ENCODE peak calls at places on chromosomes 6 and 20, in nine cellular contexts. O, A, E, X, N, Y, Z, M and C are unnamed samples.
A peak's percentile ranks its signal among the peaks of the same experiment; 100 is the strongest.

GRCh38 chr6:57262491-57262890 is 40.4 kb upstream of the RAB23 start:
- DNase-seq in X (peak; percentile 75), M (no peak), N (no peak), Z (no peak), O (peak; percentile 52), E (no peak), Y (peak; percentile 88), A (no peak), C (no peak)

GRCh38 chr6:36373368-36374009 is 14.0 kb downstream of the ETV7 start:
- DNase-seq in Y (no peak), X (no peak), N (no peak), O (no peak), A (no peak), E (no peak), M (no peak), Z (no peak), C (no peak)

GRCh38 chr6:153032255-153032882 is 29.9 kb upstream of the MTRF1L start:
- DNase-seq in E (peak; percentile 9), A (peak; percentile 51), N (peak; percentile 37), M (no peak), X (peak; percentile 91), Y (no peak), Z (no peak), O (no peak), C (peak; percentile 45)

GRCh38 chr6:31701666-31702420 is 1.3 kb downstream of the ABHD16A start:
- DNase-seq in X (peak; percentile 49), Z (no peak), A (no peak), Y (no peak), O (peak; percentile 56), M (no peak), N (no peak), E (no peak), C (no peak)

GRCh38 chr6:131172237-131172636 is 37.0 kb downstream of the AKAP7 start:
- DNase-seq in O (no peak), M (no peak), Y (no peak), E (no peak), N (no peak), Z (no peak), X (peak; percentile 37), A (no peak), C (no peak)

GRCh38 chr20:5474646-5475550 is 158.1 kb upstream of the PROKR2 start:
- DNase-seq in N (no peak), X (peak; percentile 6), Z (no peak), A (no peak), Y (no peak), E (no peak), O (no peak), M (no peak), C (no peak)

GRCh38 chr6:67839818-67840217 is 795.3 kb upstream of the ADGRB3 start:
- DNase-seq in M (no peak), Y (no peak), E (no peak), X (no peak), A (no peak), Z (no peak), N (no peak), O (no peak), C (no peak)

GRCh38 chr6:70709826-70710225 is 42.1 kb downstream of the SMAP1 start:
- DNase-seq in Y (no peak), A (peak; percentile 28), O (no peak), M (no peak), Z (no peak), E (no peak), X (peak; percentile 68), N (peak; percentile 10), C (no peak)

GRCh38 chr6:138455746-138456392 is 43.4 kb downstream of the NHSL1 start:
- DNase-seq in Y (no peak), N (no peak), O (no peak), E (no peak), X (peak; percentile 46), M (no peak), A (no peak), Z (no peak), C (peak; percentile 52)

GRCh38 chr6:71012871-71013456 is 56.1 kb upstream of the B3GAT2 start:
- DNase-seq in X (peak; percentile 63), N (peak; percentile 21), Z (peak; percentile 57), O (peak; percentile 31), M (no peak), E (peak; percentile 76), A (peak; percentile 20), Y (no peak), C (peak; percentile 3)

GRCh38 chr6:158640519-158640918 is 4.0 kb downstream of the DYNLT1 start:
- DNase-seq in M (no peak), A (no peak), Y (peak; percentile 41), N (no peak), E (no peak), O (no peak), X (no peak), Z (no peak), C (no peak)

GRCh38 chr6:5511924-5512323 is 250.6 kb downstream of the FARS2 start:
- DNase-seq in Y (no peak), X (peak; percentile 94), Z (no peak), E (peak; percentile 50), M (no peak), A (peak; percentile 77), N (no peak), O (no peak), C (no peak)

GRCh38 chr6:105600342-105601293 is 197.7 kb upstream of the PREP start:
- DNase-seq in N (no peak), X (peak; percentile 93), Y (no peak), M (no peak), A (no peak), E (no peak), O (no peak), Z (peak; percentile 51), C (no peak)

GRCh38 chr6:56087421-56087820 is 160.0 kb downstream of the COL21A1 start:
- DNase-seq in X (peak; percentile 92), Z (no peak), N (no peak), O (no peak), E (no peak), Y (no peak), M (no peak), A (no peak), C (no peak)

GRCh38 chr6:2943564-2943955 is 27.8 kb downstream of the SERPINB6 start:
- DNase-seq in X (no peak), N (no peak), Z (no peak), E (no peak), M (peak; percentile 63), O (no peak), A (no peak), Y (no peak), C (no peak)
- H3K4me3 ChIP-seq in X (no peak overlapping the region), N (no peak overlapping the region), Z (no peak overlapping the region), E (no peak overlapping the region), M (no peak overlapping the region), O (no peak overlapping the region), A (no peak overlapping the region), Y (no peak overlapping the region), C (no peak overlapping the region)

DNA sequence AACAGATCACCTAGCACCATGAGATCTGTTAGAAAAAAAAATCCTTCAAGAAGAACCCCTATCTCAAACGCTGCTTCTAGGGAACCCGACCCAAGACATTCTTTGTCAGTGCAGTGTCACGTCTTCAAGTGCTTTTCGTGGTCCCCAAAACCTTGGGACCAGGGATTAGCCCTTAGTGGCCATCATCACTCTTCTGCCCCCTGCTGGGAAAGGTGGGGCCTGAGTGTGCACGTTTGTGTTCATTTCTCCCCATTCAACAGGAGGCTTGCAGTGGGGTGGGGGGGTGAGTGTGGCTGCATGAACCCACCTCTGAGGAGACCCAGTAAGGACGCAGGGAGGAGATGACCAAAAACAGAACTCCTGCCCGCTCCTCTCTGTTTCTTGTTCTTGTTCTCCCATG is 218.2 kb upstream of the RNF24 start:
- DNase-seq in O (no peak), N (no peak), A (no peak), X (no peak), M (no peak), Z (no peak), E (no peak), Y (no peak), C (no peak)
- TF ChIP-seq CTCF in O (no peak), N (peak; percentile 19), A (no peak), X (peak; percentile 15), M (no peak), Z (no peak), E (peak; percentile 9), Y (no peak), C (peak; percentile 45)

DNA sequence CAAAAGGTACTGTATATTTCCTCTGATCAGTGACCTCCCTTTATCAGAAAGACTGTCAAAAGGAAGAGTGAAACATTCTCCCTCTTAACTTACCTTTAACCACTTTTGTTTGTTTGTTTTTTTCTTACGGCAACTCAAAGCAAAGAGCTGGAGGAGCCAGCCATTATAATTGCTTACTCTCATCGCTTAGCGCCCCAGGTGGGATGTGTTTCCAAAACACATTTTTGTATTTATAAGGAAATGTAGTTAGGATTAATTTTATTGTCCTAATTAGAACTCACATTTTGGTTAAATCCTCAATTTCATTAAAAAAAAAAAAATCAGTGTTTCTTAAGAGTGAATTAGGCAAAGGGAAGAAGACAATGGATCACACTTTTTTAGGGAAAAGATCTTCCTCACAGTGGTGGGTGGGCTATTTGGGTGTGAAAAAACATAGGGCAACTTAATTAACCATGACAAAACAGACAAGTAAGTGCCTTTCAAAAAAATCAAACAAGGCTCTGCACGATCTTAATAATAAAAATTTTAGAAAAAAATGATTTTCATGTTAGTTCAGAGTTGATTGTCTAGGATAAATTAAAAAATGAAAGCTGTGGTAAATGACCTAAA is 1.2 kb upstream of the PHACTR2 start:
- DNase-seq in X (no peak), N (no peak), O (no peak), E (peak; percentile 59), Z (no peak), M (no peak), Y (no peak), A (no peak), C (no peak)
- H3K4me3 ChIP-seq in X (no peak overlapping the region), N (no peak overlapping the region), O (peak overlapping the region; percentile 67), E (peak overlapping the region; percentile 77), Z (no peak overlapping the region), M (no peak overlapping the region), Y (no peak overlapping the region), A (no peak overlapping the region), C (no peak overlapping the region)

GRCh38 chr20:49318430-49319203 is 40.8 kb upstream of the ZNFX1 start:
- DNase-seq in E (peak; percentile 57), O (no peak), Y (no peak), A (no peak), M (peak; percentile 81), X (no peak), Z (no peak), N (no peak), C (no peak)

GRCh38 chr20:49319204-49319809 is 41.5 kb upstream of the ZNFX1 start:
- DNase-seq in A (no peak), N (no peak), Z (no peak), X (no peak), O (no peak), M (no peak), E (no peak), Y (no peak), C (no peak)

GRCh38 chr20:49318091-49318429 is 40.2 kb upstream of the ZNFX1 start:
- DNase-seq in Y (no peak), E (no peak), O (no peak), N (no peak), A (no peak), Z (no peak), M (no peak), X (no peak), C (no peak)

GRCh38 chr20:49323622-49324238 is 45.9 kb upstream of the ZNFX1 start:
- DNase-seq in O (peak; percentile 19), A (peak; percentile 57), N (peak; percentile 44), E (no peak), M (no peak), X (peak; percentile 86), Z (no peak), Y (no peak), C (no peak)

DNA sequence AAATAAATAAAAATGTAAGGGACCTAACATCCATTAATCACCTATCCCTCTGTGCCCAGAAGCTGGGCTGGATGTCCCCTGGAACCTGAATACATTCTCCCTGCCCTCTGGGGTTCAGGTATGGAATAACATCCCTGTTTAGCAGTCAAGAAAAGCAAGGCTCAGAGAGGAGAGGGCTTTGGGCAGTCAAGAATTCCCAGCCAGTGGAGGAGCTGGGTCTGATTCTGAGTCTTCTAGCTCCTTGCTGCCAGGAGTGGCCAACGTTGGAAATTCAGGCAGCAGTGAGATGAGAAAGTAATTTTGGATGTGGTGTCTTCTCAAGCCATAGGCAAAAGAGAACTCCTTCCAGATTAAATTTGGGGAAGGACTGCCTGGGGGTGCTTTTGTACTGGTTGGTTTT is 42.6 kb upstream of the ZNFX1 start:
- DNase-seq in E (peak; percentile 74), X (peak; percentile 69), Z (peak; percentile 59), A (no peak), O (no peak), N (no peak), M (no peak), Y (no peak), C (no peak)
- TF ChIP-seq CTCF in E (peak; percentile 48), X (peak; percentile 65), Z (no peak), A (peak; percentile 59), O (no peak), N (no peak), M (no peak), Y (peak; percentile 27), C (peak; percentile 46)